ENCODE peak calls at places on chromosomes 5 and 9, in six cellular contexts. W is cardiac muscle cell; D is mesendoderm; L is trophoblast cell; K is CD4-positive, CD25-positive, alpha-beta regulatory T cell; H is tibial nerve. N is an unnamed sample. For H3K4me1, the result is how much of the 10 kb centered on the place peaks cover.

GRCh38 chr5:27008604-27009564 is 29.5 kb downstream of the CDH9 start:
- DNase-seq in L (no peak), K (no peak), D (no peak), H (no peak), W (no peak), N (no peak)

GRCh38 chr9:135073741-135074305 is 13.6 kb upstream of the OLFM1 start:
- DNase-seq in L (no peak), K (no peak), W (no peak), D (no peak), H (no peak), N (peak)

GRCh38 chr9:14061921-14062320 is 252.0 kb downstream of the NFIB start:
- DNase-seq in K (no peak), W (no peak), L (no peak), D (no peak), H (no peak), N (no peak)

GRCh38 chr5:9115093-9115492 is 430.8 kb downstream of the SEMA5A start:
- DNase-seq in D (no peak), L (no peak), W (no peak), K (no peak), H (no peak), N (no peak)

GRCh38 chr9:91273853-91274552 is 87.7 kb downstream of the AUH start:
- DNase-seq in L (peak), D (peak), H (no peak), W (peak), K (no peak), N (no peak)

GRCh38 chr5:24642022-24642421 is 2.8 kb downstream of the CDH10 start:
- DNase-seq in W (peak), D (peak), H (peak), K (no peak), L (peak), N (peak)

GRCh38 chr9:105053209-105053652 is 125.3 kb upstream of the ABCA1 start:
- DNase-seq in D (no peak), W (peak), L (peak), K (no peak), H (peak), N (no peak)

GRCh38 chr5:107381189-107381856 is 289.4 kb downstream of the EFNA5 start:
- DNase-seq in H (no peak), D (no peak), K (no peak), W (peak), L (peak), N (no peak)

GRCh38 chr5:140182075-140182709 is 7.2 kb downstream of the CYSTM1 start:
- DNase-seq in W (peak), L (no peak), K (no peak), H (peak), D (no peak), N (no peak)

GRCh38 chr9:33778700-33779351 is 16.5 kb upstream of the PRSS3 start:
- DNase-seq in K (peak), W (peak), D (peak), L (peak), H (peak), N (peak)

GRCh38 chr5:169265888-169266287 is 35.1 kb downstream of the SLIT3 start:
- DNase-seq in L (no peak), K (no peak), H (no peak), W (no peak), D (peak), N (no peak)

GRCh38 chr9:136190237-136190601 is 14.7 kb downstream of the LHX3 start:
- DNase-seq in H (no peak), K (no peak), L (no peak), D (no peak), W (no peak), N (no peak)

GRCh38 chr9:119458068-119458467 is 88.8 kb upstream of the BRINP1 start:
- DNase-seq in D (no peak), K (no peak), W (no peak), L (no peak), H (no peak), N (no peak)

GRCh38 chr5:64944868-64945267 is 176.1 kb downstream of the CWC27 start:
- DNase-seq in D (no peak), K (no peak), W (no peak), L (peak), H (no peak), N (no peak)

GRCh38 chr5:123937230-123937629 is 425.3 kb downstream of the CSNK1G3 start:
- DNase-seq in K (no peak), L (peak), D (peak), W (peak), H (no peak), N (peak)

GRCh38 chr5:73311291-73312110 is 137.1 kb downstream of the FOXD1 start:
- DNase-seq in D (peak), H (no peak), K (no peak), L (no peak), W (peak), N (peak)

GRCh38 chr9:130847306-130848217 is 12.5 kb downstream of the ABL1 start:
- DNase-seq in K (no peak), D (peak), H (peak), W (peak), L (no peak), N (peak)

GRCh38 chr5:172543484-172544298 is 89.4 kb upstream of the SH3PXD2B start:
- DNase-seq in D (no peak), K (no peak), L (no peak), H (no peak), W (no peak), N (peak)

GRCh38 chr5:161757223-161757622 is 71.7 kb downstream of the GABRA6 start:
- DNase-seq in W (no peak), D (no peak), K (no peak), L (no peak), H (no peak), N (no peak)

GRCh38 chr9:120735415-120736126 is 21.3 kb upstream of the MEGF9 start:
- DNase-seq in W (peak), L (no peak), H (peak), D (no peak), K (no peak), N (no peak)

GRCh38 chr5:1161832-1162229 is 39.6 kb upstream of the SLC6A19 start:
- DNase-seq in D (no peak), L (no peak), W (no peak), K (no peak), H (no peak), N (no peak)

GRCh38 chr9:3585616-3586015 is 59.8 kb upstream of the RFX3 start:
- DNase-seq in W (no peak), D (no peak), L (no peak), H (no peak), K (no peak), N (no peak)

GRCh38 chr5:80655231-80655784 is 525 bp upstream of the DHFR start:
- DNase-seq in K (no peak), H (no peak), D (no peak), L (no peak), W (peak), N (no peak)

GRCh38 chr5:1793966-1794895 is 5.4 kb downstream of the MRPL36 start:
- DNase-seq in K (no peak), L (no peak), W (peak), H (no peak), D (no peak), N (no peak)

GRCh38 chr5:67301285-67301904 is 104.8 kb upstream of the CD180 start:
- DNase-seq in K (no peak), L (peak), D (peak), W (peak), H (peak), N (no peak)

GRCh38 chr9:90801507-90802289 is at the start of gene SYK:
- DNase-seq in L (peak), K (no peak), H (no peak), D (peak), W (no peak), N (peak)

GRCh38 chr5:53089481-53089976 is 20.0 kb downstream of the MOCS2 start:
- DNase-seq in D (no peak), L (peak), W (peak), K (no peak), H (no peak), N (no peak)

GRCh38 chr5:109876941-109877669 is 187.4 kb downstream of the MAN2A1 start:
- DNase-seq in L (no peak), D (peak), H (peak), K (no peak), W (no peak), N (peak)

GRCh38 chr9:77218612-77219011 is 41.3 kb downstream of the VPS13A start:
- DNase-seq in D (no peak), W (peak), H (no peak), K (no peak), L (no peak), N (no peak)

GRCh38 chr5:173643964-173644363 is 27.5 kb upstream of the BOD1 start:
- DNase-seq in H (no peak), K (no peak), W (peak), D (peak), L (no peak), N (peak)

GRCh38 chr9:16484744-16485143 is 385.7 kb downstream of the BNC2 start:
- DNase-seq in L (no peak), W (peak), H (no peak), D (no peak), K (no peak), N (no peak)

GRCh38 chr9:89605181-89606048 is 603 bp downstream of the GADD45G start:
- DNase-seq in D (peak), K (peak), L (peak), W (peak), H (peak), N (peak)

GRCh38 chr5:21236104-21236503 is 1248.1 kb upstream of the CDH18 start:
- DNase-seq in K (no peak), H (no peak), D (no peak), W (no peak), L (no peak), N (no peak)

GRCh38 chr5:1212271-1212670 is 10.9 kb downstream of the SLC6A19 start:
- DNase-seq in H (no peak), D (no peak), L (no peak), K (no peak), W (no peak), N (no peak)

GRCh38 chr9:134492281-134492691 is 149.3 kb upstream of the COL5A1 start:
- DNase-seq in L (peak), W (peak), H (peak), D (no peak), K (no peak), N (no peak)

GRCh38 chr5:163773181-163773580 is 267.8 kb downstream of the MAT2B start:
- DNase-seq in L (no peak), W (no peak), D (no peak), H (no peak), K (no peak), N (no peak)

GRCh38 chr9:26656003-26656940 is 236.3 kb downstream of the CAAP1 start:
- DNase-seq in K (no peak), L (no peak), D (peak), H (peak), W (peak), N (peak)

GRCh38 chr9:105890046-105890822 is 195.9 kb downstream of the TMEM38B start:
- DNase-seq in D (peak), H (no peak), L (no peak), K (no peak), W (peak), N (no peak)

GRCh38 chr9:109948453-109948852 is 168.5 kb downstream of the PALM2AKAP2 start:
- DNase-seq in K (no peak), H (no peak), W (no peak), L (no peak), D (no peak), N (no peak)
- H3K4me1 ChIP-seq in K (under half), H (under half), W (under half), L (under half), D (under half), N (under half)

DNA sequence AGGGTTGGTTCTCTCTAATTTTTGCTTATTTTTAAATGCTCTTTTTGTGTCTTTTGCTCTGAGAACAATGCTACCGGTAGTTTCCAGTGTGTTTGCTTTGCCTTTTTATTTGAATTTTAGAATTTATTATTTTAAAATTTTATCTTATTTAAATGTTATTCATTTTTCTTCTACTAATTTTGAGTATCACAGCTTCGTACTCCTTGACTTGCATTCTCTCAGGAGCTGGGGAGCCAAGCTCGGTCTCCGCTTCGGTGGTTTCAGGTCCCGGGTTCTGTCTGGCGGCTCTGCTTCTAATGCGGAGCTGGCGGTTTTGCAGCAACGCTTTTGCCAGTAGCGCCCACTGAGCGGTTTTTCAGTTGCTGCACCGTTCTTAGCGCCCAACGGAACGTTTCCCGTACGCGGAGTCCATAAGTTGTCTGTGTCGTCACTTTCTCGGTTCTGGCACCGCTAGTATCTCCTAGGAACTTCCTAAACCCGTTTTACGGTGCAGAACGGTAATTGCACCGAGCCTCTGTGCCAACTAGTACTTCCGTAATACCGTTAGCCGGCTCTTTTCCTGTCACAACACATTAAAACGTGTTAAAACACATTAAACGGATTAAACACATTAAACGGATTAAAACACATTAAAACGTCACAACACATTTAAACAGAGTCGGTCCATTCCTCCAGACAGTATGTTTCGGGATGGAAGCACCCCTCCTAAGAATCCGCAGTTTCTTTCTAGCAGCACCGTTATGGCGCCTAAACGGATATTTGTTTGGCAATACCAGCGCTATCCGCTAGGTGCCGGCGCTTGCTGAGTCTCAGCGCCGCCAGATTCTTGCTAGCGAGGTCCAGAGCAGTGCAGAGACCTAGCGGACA is 45.6 kb downstream of the ANXA2R start:
- DNase-seq in K (peak), L (peak), H (peak), W (peak), D (peak), N (peak)
- H3K4me3 ChIP-seq in K (peak), L (no peak), H (peak), W (peak), D (peak), N (peak)

DNA sequence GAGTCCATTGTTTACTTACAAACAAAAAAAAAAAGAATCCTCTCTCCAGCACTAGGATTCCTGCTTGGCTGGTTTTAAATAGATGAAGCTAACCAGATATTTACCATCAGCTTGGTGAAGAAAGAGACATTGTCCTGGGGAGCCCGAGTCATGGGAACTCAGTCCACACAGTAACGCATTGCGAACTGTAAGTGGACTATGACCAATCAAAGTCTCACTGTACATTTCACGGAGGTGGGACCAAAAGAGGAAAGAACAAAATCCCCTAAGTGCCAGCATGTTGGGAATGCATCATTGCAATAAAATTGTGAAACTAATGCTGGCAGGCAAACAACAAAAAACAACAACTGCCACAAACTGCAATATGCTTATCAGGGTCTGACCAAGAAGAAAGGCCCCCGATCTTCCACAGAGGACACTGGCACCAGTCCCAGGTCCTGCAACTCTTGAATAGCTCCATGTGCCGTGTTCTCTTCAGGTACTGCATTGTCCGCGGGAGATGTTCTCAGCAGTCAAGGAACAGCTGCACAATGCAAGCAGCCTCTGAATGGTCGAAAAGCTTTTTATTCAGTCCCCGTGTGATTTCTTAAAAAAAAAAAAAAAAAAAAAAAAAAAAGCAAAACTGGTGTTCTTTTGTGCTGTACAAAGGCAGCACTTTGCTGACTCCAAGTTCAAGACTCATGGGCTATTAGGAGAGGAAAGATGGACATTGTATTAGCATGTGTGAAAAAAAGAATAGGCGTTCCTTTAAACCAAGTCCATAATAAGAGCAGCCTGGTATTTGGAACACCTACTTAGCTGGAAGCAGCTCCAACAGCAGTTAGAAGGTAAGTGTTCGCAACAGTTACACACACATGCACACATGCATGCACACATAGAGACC is 38.1 kb downstream of the SEMA6A start:
- DNase-seq in K (no peak), H (no peak), L (no peak), W (peak), D (no peak), N (no peak)
- H3K4me1 ChIP-seq in K (under half), H (under half), L (under half), W (under half), D (under half), N (under half)

GRCh38 chr9:116285320-116285719 is 131.7 kb downstream of the PAPPA start:
- DNase-seq in H (no peak), W (no peak), K (no peak), L (no peak), D (peak), N (peak)
- H3K4me3 ChIP-seq in H (no peak), W (no peak), K (no peak), L (no peak), D (no peak), N (peak)

N was measured in endodermal cell.